ENCODE peak calls at places on chromosomes 1 and 21, in seven cellular contexts. Q, Y, V, A, F, R and P are unnamed samples. For H3K4me1 and H3K36me3, the result is how much of the 10 kb centered on the place peaks cover.

GRCh38 chr1:199073166-199073565 is 434.3 kb downstream of the PTPRC start:
- DNase-seq in R (peak), A (no peak), F (no peak), V (no peak), Y (no peak), Q (no peak), P (no peak)

GRCh38 chr21:26962516-26963305 is 4.2 kb downstream of the ADAMTS5 start:
- DNase-seq in F (no peak), Y (no peak), R (no peak), A (no peak), V (no peak), Q (no peak), P (no peak)

GRCh38 chr1:210259496-210259895 is 26.9 kb downstream of the SERTAD4 start:
- DNase-seq in V (no peak), Y (no peak), Q (no peak), F (peak), R (no peak), A (no peak), P (no peak)

GRCh38 chr1:93743465-93743864 is 61.8 kb upstream of the BCAR3 start:
- DNase-seq in A (no peak), F (no peak), R (no peak), V (no peak), Q (no peak), Y (no peak), P (no peak)

GRCh38 chr1:31432592-31433395 is 19.8 kb downstream of the SERINC2 start:
- DNase-seq in F (no peak), Y (no peak), A (peak), Q (peak), R (no peak), V (peak), P (no peak)

GRCh38 chr1:22402336-22403053 is 49.2 kb upstream of the ZBTB40 start:
- DNase-seq in Q (peak), V (no peak), F (no peak), A (no peak), Y (no peak), R (no peak), P (no peak)

GRCh38 chr1:234774971-234775370 is 165.0 kb upstream of the IRF2BP2 start:
- DNase-seq in V (no peak), F (no peak), Y (no peak), A (peak), R (no peak), Q (no peak), P (no peak)

GRCh38 chr1:55639526-55639925 is 424.4 kb upstream of the USP24 start:
- DNase-seq in R (no peak), Y (no peak), V (no peak), A (no peak), F (no peak), Q (no peak), P (no peak)

GRCh38 chr1:39954870-39955546 is at the start of gene MFSD2A:
- DNase-seq in V (peak), R (peak), A (peak), F (peak), Y (peak), Q (peak), P (peak)

GRCh38 chr1:240122639-240123604 is 31.2 kb downstream of the FMN2 start:
- DNase-seq in R (no peak), Q (no peak), V (no peak), Y (no peak), F (no peak), A (no peak), P (no peak)

GRCh38 chr1:147762233-147763024 is 2.0 kb upstream of the GJA5 start:
- DNase-seq in A (no peak), V (no peak), Q (no peak), Y (no peak), R (peak), F (no peak), P (no peak)

GRCh38 chr1:40848530-40849189 is 13.5 kb downstream of the CITED4 start:
- DNase-seq in V (peak), F (peak), R (peak), A (peak), Y (no peak), Q (peak), P (peak)

GRCh38 chr1:186139706-186140105 is 235.3 kb downstream of the TPR start:
- DNase-seq in R (no peak), A (peak), F (peak), Q (no peak), Y (no peak), V (no peak), P (no peak)

GRCh38 chr1:72075411-72075810 is 206.9 kb downstream of the NEGR1 start:
- DNase-seq in R (no peak), A (no peak), V (no peak), F (no peak), Y (no peak), Q (no peak), P (no peak)

GRCh38 chr1:197327776-197328364 is 59.8 kb downstream of the CRB1 start:
- DNase-seq in F (peak), Y (no peak), R (peak), A (no peak), Q (peak), V (no peak), P (no peak)

GRCh38 chr1:111032295-111032897 is 68.7 kb upstream of the LRIF1 start:
- DNase-seq in Y (no peak), Q (peak), R (peak), A (no peak), F (peak), V (no peak), P (peak)

GRCh38 chr21:45373991-45374816 is 30.8 kb upstream of the COL18A1 start:
- DNase-seq in Q (no peak), F (no peak), V (peak), Y (peak), A (no peak), R (no peak), P (no peak)

GRCh38 chr1:84719477-84720274 is 29.4 kb upstream of the SSX2IP start:
- DNase-seq in A (no peak), Y (no peak), F (peak), Q (no peak), V (no peak), R (no peak), P (no peak)

GRCh38 chr1:204074274-204075115 is 1.6 kb downstream of the SOX13 start:
- DNase-seq in Y (peak), R (peak), V (peak), A (no peak), Q (peak), F (peak), P (peak)

GRCh38 chr1:177355575-177355974 is 184.8 kb downstream of the BRINP2 start:
- DNase-seq in V (no peak), R (peak), Y (no peak), F (peak), Q (peak), A (no peak), P (no peak)

GRCh38 chr1:40423264-40423642 is 27.0 kb upstream of the ZFP69B start:
- DNase-seq in R (no peak), Q (no peak), F (no peak), A (no peak), V (no peak), Y (no peak), P (no peak)

GRCh38 chr1:214989341-214989740 is 93.2 kb upstream of the KCNK2 start:
- DNase-seq in Q (no peak), F (peak), Y (no peak), R (peak), V (no peak), A (no peak), P (no peak)

GRCh38 chr1:11736746-11737639 is 1.1 kb downstream of the AGTRAP start:
- DNase-seq in V (peak), F (peak), A (no peak), Q (peak), Y (peak), R (peak), P (peak)

GRCh38 chr21:45724345-45724961 is 80.9 kb downstream of the PCBP3 start:
- DNase-seq in Q (no peak), Y (no peak), A (no peak), V (no peak), R (no peak), F (no peak), P (peak)

GRCh38 chr21:37784591-37785318 is 131.5 kb downstream of the KCNJ6 start:
- DNase-seq in V (no peak), Q (no peak), F (no peak), A (no peak), Y (no peak), R (no peak), P (no peak)

DNA sequence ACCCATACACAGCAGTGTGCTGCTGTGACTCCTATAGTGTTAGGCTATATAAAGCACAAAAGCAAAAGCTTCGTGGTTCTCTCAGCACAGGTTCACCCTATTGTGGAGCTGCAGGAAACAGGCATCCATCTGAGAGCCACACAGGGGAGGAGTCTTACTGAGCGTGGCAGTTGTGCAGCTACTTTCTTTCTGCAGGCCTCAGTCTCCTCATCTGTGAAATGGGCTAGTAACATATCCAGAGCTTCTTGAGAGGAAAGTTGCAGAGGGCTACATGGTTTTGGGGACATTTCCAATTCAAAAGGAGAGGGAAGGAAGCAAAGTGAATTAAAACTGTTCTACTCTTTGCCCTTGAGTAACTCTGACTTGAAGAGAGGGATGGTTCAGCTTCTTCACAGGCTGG is 142.0 kb downstream of the FOXD2 start:
- DNase-seq in V (peak), F (no peak), R (no peak), A (no peak), Y (no peak), Q (no peak), P (no peak)
- H3K4me1 ChIP-seq in V (under half), F (under half), R (under half), A (under half), Y (under half), Q (under half), P (under half)

GRCh38 chr1:154423303-154423987 is 18.3 kb downstream of the IL6R start:
- DNase-seq in Q (no peak), Y (peak), V (peak), F (peak), R (peak), A (no peak), P (no peak)
- H3K27ac ChIP-seq in Q (peak), Y (peak), V (peak), F (peak), R (peak), A (peak), P (no peak)

GRCh38 chr1:8362701-8363101 is 44.8 kb downstream of the SLC45A1 start:
- DNase-seq in R (no peak), A (no peak), V (no peak), Y (peak), Q (no peak), F (no peak), P (no peak)

GRCh38 chr1:8361198-8361849 is 43.4 kb downstream of the SLC45A1 start:
- DNase-seq in R (no peak), Q (no peak), F (no peak), V (no peak), Y (peak), A (no peak), P (no peak)

GRCh38 chr1:8364528-8365442 is 46.9 kb downstream of the SLC45A1 start:
- DNase-seq in R (no peak), V (no peak), F (no peak), Q (no peak), Y (peak), A (no peak), P (no peak)

GRCh38 chr1:8363764-8364301 is 45.9 kb downstream of the SLC45A1 start:
- DNase-seq in A (no peak), Y (peak), Q (no peak), R (no peak), V (no peak), F (no peak), P (no peak)

DNA sequence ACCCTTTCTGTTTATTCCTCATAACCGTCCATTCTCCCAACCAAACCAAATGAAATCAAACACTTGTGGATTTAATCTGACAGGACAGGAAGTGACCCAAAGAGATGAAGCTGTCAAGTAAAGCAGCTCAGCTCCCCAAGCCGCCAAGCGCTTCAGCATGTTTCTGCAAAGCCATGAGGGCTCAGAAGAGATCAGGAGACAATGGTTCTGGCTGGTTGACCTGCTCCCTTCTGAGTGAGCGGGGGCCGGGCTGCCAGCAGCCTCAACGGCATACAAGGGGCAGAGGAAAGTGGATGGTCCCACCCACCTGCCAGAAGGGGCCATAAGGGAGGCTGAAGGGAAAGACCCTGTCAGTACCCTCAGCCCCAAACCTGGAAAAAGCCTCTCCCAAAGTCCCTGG is 45.3 kb downstream of the SLC45A1 start:
- DNase-seq in F (no peak), V (no peak), A (no peak), Y (peak), Q (no peak), R (no peak), P (no peak)
- H3K36me3 ChIP-seq in F (half or more), V (half or more), A (under half), Y (half or more), Q (under half), R (under half), P (half or more)

DNA sequence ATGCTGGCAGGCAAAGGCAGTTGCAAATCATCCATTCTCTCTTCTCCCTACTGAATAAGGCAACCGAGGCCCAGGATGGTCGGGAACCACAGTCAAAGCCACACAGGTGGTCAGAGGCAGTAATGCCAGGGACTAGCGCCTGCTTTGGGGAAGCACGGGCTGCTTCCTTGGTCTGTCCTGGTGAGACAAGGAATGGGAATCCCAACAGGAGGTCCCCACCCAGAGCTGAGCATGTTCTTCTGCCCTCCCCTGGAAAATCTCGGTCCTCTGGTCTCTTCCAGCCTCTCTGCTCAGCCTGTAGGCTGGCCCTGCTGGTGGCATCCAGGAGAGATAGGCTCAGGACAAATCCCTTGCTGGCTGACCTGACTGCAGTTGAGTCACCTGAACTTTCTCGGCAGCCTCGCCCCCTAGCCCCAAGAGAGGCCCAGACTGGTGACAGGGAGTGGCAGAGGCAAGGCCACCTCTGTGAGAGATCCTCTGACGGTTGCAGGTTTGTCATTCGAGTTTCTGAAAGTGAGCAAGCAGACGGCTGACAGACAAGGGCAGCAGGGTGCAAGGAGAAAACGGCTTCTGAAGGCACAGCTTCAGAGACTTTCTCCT is 5.8 kb downstream of the OLIG1 start:
- DNase-seq in R (no peak), Y (no peak), V (no peak), F (no peak), A (no peak), Q (no peak), P (no peak)
- H3K4me1 ChIP-seq in R (under half), Y (under half), V (under half), F (under half), A (under half), Q (under half), P (under half)

DNA sequence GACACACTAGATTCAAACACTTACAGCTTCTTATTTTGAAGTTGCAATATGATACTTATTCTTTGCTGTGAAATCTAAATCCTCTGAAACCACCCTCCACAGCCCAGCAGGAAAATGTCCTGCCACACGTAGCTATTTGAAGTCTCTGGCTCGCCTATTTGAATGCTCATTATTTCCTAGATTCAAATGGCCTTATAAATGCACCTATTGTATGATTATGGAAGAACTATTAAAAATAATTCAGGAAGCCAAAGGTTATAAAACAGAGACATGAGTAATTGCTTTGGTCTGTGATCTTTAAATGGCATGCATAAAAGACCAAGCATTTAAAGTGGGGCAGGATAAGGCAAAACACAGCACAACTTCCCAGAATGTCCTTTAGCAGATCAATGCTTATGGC is 26.6 kb upstream of the FBXO28 start:
- DNase-seq in R (peak), F (no peak), V (no peak), A (no peak), Y (no peak), Q (no peak), P (no peak)
- H3K27ac ChIP-seq in R (peak), F (no peak), V (no peak), A (no peak), Y (no peak), Q (no peak), P (no peak)

GRCh38 chr1:226644541-226645176 is 94.4 kb downstream of the ITPKB start:
- DNase-seq in Q (no peak), F (peak), V (peak), Y (peak), R (peak), A (no peak), P (no peak)
- H3K36me3 ChIP-seq in Q (under half), F (under half), V (half or more), Y (under half), R (under half), A (under half), P (under half)

DNA sequence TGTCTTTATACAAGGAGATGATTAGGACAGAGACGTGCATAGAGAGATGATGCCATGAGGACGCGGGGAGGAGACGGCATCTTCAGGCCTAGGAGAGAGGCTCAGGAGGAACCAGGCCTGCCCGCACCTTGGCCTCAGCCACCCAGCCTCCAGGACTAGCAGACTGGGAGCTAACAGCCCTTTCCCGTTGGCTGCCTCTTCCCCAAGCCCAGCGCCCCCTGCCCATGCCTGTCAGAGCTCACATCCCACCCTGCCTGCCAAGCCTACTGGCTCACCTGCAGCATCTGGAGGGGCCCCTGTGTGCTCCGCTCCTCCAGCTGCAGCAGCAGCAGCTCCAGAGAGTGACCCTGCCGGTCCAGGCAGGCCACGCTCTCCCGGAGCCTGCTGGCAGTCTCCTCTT is 4.0 kb upstream of the TRIM11 start:
- DNase-seq in A (no peak), Y (no peak), R (no peak), Q (no peak), V (peak), F (no peak), P (no peak)
- H3K4me1 ChIP-seq in A (under half), Y (under half), R (under half), Q (under half), V (under half), F (under half), P (under half)

GRCh38 chr1:228161381-228161780 is 4.2 kb upstream of the IBA57 start:
- DNase-seq in Q (no peak), F (no peak), A (no peak), V (peak), Y (no peak), R (no peak), P (no peak)
- H3K27ac ChIP-seq in Q (no peak), F (no peak), A (peak), V (peak), Y (peak), R (no peak), P (no peak)